ENCODE peak calls at places on chromosomes 7 and 10, in nine cellular contexts. I is IMR-90, T is right atrium auricular region, L is hepatocyte, M is astrocyte, W is RWPE2, Q is mucosa of descending colon, Z is adipocyte, X is GM23248. N is an unnamed sample. For H3K9me3 and H3K4me1, the result is how much of the 10 kb centered on the place peaks cover.

GRCh38 chr10:86659721-86660438 is 5.5 kb downstream of the OPN4 start:
- DNase-seq in I (no peak), T (no peak), L (no peak), M (no peak), W (peak), Q (no peak), Z (no peak), X (no peak), N (peak)

GRCh38 chr7:69631131-69631530 is 32.9 kb downstream of the AUTS2 start:
- DNase-seq in I (no peak), T (no peak), L (no peak), M (no peak), W (no peak), Q (no peak), Z (no peak), X (no peak), N (no peak)

GRCh38 chr7:156308976-156309620 is 331.5 kb upstream of the RNF32 start:
- DNase-seq in I (no peak), T (no peak), L (no peak), M (no peak), W (no peak), Q (no peak), Z (no peak), X (no peak), N (no peak)

GRCh38 chr10:52312999-52313349 is 1.1 kb upstream of the DKK1 start:
- DNase-seq in I (peak), T (no peak), L (no peak), M (no peak), W (no peak), Q (no peak), Z (no peak), X (peak), N (no peak)

GRCh38 chr7:99290980-99291607 is 18.5 kb downstream of the MYH16 start:
- DNase-seq in I (peak), T (no peak), L (no peak), M (no peak), W (no peak), Q (no peak), Z (no peak), X (no peak), N (no peak)

GRCh38 chr10:17771027-17771426 is 19.0 kb downstream of the TMEM236 start:
- DNase-seq in I (no peak), T (no peak), L (no peak), M (no peak), W (no peak), Q (no peak), Z (no peak), X (no peak), N (no peak)

GRCh38 chr10:6593140-6593740 is 13.2 kb upstream of the PRKCQ start:
- DNase-seq in I (no peak), T (no peak), L (no peak), M (no peak), W (peak), Q (no peak), Z (no peak), X (no peak), N (no peak)

GRCh38 chr7:108413782-108414492 is 42.3 kb downstream of the NRCAM start:
- DNase-seq in I (peak), T (no peak), L (no peak), M (peak), W (no peak), Q (no peak), Z (no peak), X (peak), N (no peak)

GRCh38 chr10:17001961-17002749 is 127.5 kb downstream of the CUBN start:
- DNase-seq in I (peak), T (peak), L (no peak), M (peak), W (no peak), Q (no peak), Z (peak), X (peak), N (no peak)

GRCh38 chr7:148044173-148044572 is 546.4 kb upstream of the C7orf33 start:
- DNase-seq in I (no peak), T (no peak), L (no peak), M (no peak), W (no peak), Q (no peak), Z (no peak), X (no peak), N (no peak)

GRCh38 chr10:25245171-25245570 is 70.4 kb downstream of the GPR158 start:
- DNase-seq in I (no peak), T (no peak), L (no peak), M (no peak), W (no peak), Q (no peak), Z (no peak), X (no peak), N (no peak)

DNA sequence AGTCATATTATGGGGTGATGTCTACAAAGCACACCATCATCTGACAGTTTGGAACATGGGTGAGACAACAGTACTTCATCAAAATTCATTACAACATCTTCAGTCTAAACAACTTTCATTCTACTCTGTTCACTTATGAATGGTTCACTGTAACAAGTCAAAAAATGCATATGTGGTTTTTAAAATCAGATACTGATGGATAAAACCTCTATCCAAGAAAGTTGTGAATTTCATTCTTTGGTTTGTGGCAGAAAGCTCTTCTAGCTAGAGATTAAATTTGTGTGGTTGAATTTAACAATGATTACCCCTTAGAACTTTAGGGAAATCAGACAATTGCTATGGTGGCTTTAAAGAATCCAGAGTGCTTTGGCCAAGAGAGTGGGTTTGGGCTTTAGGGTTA is 136.3 kb downstream of the TMEM26 start:
- DNase-seq in I (no peak), T (no peak), L (no peak), M (peak), W (no peak), Q (no peak), Z (no peak), X (no peak), N (no peak)
- H3K4me3 ChIP-seq in I (no peak), T (no peak), L (no peak), M (no peak), W (no peak), Q (no peak), Z (no peak), X (no peak), N (no peak)

GRCh38 chr10:37839243-37839642 is 18.2 kb downstream of the ZNF248 start:
- DNase-seq in I (no peak), T (no peak), L (no peak), M (no peak), W (no peak), Q (no peak), Z (no peak), X (no peak), N (no peak)

DNA sequence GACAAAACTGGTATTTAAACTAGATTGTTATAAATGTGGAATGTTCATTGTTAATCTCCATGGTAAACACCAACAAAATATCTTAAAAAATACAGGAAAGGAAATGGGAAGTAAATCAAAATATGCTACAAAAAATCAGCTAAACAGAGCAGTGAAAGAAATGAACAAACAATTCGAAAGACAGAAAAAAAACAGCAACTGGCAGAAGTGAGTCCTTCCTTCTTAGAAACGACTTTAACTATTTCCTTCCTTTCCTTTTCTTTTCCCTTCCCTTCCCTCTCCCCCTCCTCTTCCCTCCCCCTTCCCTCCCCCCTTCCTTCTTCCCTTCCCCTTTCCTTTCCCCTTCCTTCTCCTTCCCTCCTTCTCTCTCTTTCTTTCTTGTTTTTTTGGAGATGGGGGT is 12.8 kb downstream of the ZNF248 start:
- DNase-seq in I (no peak), T (no peak), L (no peak), M (no peak), W (no peak), Q (no peak), Z (no peak), X (no peak), N (no peak)
- H3K9me3 ChIP-seq in I (under half), T (under half), L (under half), M (under half), W (under half), Q (under half), Z (under half), X (under half), N (under half)

GRCh38 chr7:106888204-106888603 is 23.1 kb downstream of the PIK3CG start:
- DNase-seq in I (no peak), T (no peak), L (no peak), M (no peak), W (no peak), Q (no peak), Z (no peak), X (no peak), N (no peak)

GRCh38 chr7:106891545-106892410 is 26.7 kb downstream of the PIK3CG start:
- DNase-seq in I (no peak), T (no peak), L (no peak), M (no peak), W (no peak), Q (no peak), Z (no peak), X (no peak), N (no peak)

GRCh38 chr7:106887376-106887775 is 22.3 kb downstream of the PIK3CG start:
- DNase-seq in I (no peak), T (no peak), L (no peak), M (no peak), W (no peak), Q (no peak), Z (no peak), X (no peak), N (no peak)

GRCh38 chr7:106893591-106893990 is 28.5 kb downstream of the PIK3CG start:
- DNase-seq in I (peak), T (no peak), L (no peak), M (no peak), W (no peak), Q (no peak), Z (no peak), X (no peak), N (no peak)

DNA sequence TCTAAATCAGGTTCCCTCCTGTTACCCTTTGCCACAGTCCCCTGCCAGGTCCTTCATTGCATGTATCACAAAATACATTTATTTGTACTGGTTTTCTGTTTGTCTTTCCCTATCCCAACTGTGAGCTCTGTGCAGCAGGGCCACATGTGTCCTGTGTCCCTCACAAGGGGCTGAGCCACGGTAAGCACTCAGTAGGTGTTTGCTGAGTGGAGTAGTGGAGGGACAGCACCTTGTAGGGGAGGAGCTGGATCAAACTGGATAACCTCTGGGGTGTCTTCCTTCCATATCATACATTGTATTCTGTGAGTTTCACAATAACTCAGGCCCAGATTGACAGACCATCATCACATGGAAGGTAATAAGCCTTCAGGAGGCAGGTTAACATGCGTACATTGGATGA is 25.9 kb downstream of the PIK3CG start:
- DNase-seq in I (no peak), T (no peak), L (no peak), M (no peak), W (no peak), Q (no peak), Z (no peak), X (no peak), N (no peak)
- H3K4me1 ChIP-seq in I (under half), T (under half), L (under half), M (under half), W (under half), Q (under half), Z (under half), X (under half), N (under half)

GRCh38 chr7:27108390-27109127 is 6.1 kb upstream of the HOXA2 start:
- DNase-seq in I (peak), T (peak), L (no peak), M (peak), W (no peak), Q (peak), Z (no peak), X (peak), N (peak)
- H3K4me3 ChIP-seq in I (peak), T (peak), L (no peak), M (no peak), W (no peak), Q (no peak), Z (peak), X (no peak), N (peak)

DNA sequence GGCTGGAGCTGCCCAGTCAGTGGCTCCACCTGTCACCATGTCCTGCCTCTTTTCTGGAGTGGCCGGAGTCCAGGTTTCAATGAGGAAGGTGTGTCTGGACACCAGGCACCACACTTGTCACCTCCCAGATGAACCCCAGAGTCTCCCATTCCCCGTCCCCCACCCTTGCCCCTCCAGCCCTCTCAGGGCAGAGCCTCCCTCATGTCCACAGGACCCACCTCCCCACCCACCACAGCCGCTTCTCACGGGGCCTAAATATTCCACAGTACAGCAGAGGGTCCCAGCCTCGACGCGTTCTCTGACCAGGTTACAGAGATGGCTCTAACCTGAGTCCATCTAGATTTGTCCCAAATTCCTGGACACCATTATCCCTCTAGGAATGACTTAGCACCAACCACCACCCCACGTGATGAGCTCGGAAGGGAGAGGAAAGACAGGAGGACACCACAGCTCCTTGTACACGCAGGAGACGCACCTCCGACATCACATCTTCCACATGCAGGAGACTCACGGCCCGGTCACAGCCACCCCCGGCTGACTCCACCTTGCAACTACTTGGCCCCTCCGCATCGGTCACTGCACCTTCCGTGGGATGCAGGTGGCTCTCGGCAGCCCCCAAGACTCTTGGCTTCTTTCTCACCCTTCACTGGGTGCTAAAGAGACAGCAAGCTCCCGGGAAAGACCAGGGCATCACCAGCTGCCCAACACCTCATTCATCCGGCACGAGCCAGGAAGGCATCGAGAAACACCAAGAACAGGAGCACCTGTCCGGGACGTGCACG is 560.2 kb downstream of the DNAJB6 start:
- DNase-seq in I (no peak), T (no peak), L (no peak), M (no peak), W (peak), Q (no peak), Z (no peak), X (no peak), N (peak)
- H3K9me3 ChIP-seq in I (half or more), T (under half), L (under half), M (under half), W (under half), Q (under half), Z (under half), X (under half), N (under half)

DNA sequence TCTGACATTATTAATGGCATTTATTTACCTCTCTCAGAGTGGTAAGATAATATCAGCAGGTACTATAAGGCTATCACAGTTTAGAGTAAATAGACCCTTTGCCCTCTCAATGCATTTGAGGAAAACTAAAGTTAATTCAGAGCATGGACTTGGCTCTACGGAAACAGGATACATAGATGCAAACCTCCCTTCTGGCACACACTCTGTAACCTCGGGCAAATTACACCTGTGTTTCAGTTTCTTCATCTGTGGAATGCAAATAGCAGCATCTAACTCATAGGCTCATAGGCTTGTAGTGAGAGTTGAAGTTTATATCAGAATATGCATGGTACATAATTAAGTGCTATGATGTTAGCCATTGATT is 5.6 kb downstream of the RAPGEF5 start:
- DNase-seq in I (no peak), T (no peak), L (peak), M (no peak), W (no peak), Q (no peak), Z (no peak), X (no peak), N (no peak)
- H3K4me1 ChIP-seq in I (under half), T (under half), L (under half), M (under half), W (under half), Q (under half), Z (under half), X (under half), N (under half)

DNA sequence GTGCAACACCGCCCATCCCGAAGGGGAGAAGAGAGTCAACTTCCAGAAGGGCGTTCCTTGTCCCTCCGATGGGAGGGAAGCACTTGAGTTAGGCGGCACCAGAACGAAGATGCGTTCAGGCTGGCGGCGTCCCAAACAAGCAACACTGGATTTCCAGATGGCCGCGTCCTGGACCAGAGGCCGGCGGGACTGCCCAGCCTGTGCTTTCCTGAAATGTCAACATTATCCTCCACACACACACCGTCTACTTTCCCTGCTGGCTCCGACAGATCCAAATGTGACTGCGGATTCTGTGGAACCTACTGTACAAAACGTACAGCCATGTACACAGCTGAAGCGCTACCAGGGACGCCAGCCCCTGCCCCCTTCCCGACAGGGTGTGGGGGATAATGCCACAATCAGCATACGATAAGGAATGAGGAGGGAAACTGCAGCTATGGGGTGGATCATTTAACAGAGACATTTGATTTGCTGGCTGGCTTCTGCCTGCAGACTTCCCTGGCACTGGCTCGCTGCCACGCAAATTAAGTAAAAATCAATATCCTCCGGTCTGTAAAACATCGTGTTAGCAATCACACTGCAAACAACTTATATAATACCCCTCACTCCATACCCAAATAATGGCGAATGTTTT is 82.1 kb downstream of the ZRANB1 start:
- DNase-seq in I (no peak), T (no peak), L (no peak), M (no peak), W (no peak), Q (no peak), Z (no peak), X (peak), N (peak)
- H3K4me3 ChIP-seq in I (no peak), T (no peak), L (no peak), M (no peak), W (no peak), Q (no peak), Z (no peak), X (no peak), N (no peak)

DNA sequence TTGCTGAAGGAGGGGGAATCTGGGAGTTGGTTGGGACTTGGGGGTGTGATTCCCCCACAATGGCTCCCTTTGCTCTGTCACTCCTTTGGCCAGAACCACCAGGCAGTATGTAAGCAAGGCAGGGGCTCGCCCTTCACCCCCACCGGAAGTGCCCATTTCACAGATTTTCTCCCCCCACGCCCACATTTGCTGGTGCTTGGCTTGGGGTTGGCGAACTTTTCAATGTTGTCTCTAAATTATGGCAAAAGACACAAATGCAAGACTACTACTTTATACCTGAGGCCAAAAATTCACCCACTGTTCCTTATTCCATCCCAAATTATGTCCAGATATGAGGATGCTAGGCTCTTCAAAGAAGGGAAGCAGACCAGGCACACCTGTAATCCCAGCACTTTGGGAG is 24.5 kb downstream of the RBAK start:
- DNase-seq in I (no peak), T (no peak), L (no peak), M (no peak), W (no peak), Q (no peak), Z (no peak), X (no peak), N (no peak)
- H3K9me3 ChIP-seq in I (under half), T (under half), L (under half), M (under half), W (under half), Q (half or more), Z (half or more), X (under half), N (half or more)